ENCODE peak calls at places on chromosomes 4 and X, in four cellular contexts. H, K, V and B are unnamed samples.

GRCh38 chr4:137032242-137032641 is 500.1 kb downstream of the PCDH18 start:
- DNase-seq in H (no peak), K (no peak), V (no peak), B (peak)

GRCh38 chr4:108849611-108850406 is 87.0 kb upstream of the ETNPPL start:
- DNase-seq in H (peak), K (no peak), V (no peak), B (peak)

GRCh38 chrX:45803383-45803921 is 602.8 kb upstream of the DIPK2B start:
- DNase-seq in H (peak), K (no peak), V (no peak), B (peak)

GRCh38 chr4:83328486-83328885 is 6.2 kb downstream of the HPSE start:
- DNase-seq in H (no peak), K (peak), V (no peak), B (no peak)

GRCh38 chr4:80125252-80126177 is 52.5 kb upstream of the ANTXR2 start:
- DNase-seq in H (peak), K (peak), V (no peak), B (peak)

GRCh38 chr4:95077864-95078263 is 320.1 kb downstream of the BMPR1B start:
- DNase-seq in H (no peak), K (no peak), V (no peak), B (no peak)

GRCh38 chrX:8873956-8874355 is 72.8 kb upstream of the FAM9A start:
- DNase-seq in H (no peak), K (no peak), V (no peak), B (no peak)

GRCh38 chr4:107592518-107592917 is 127.5 kb downstream of the PAPSS1 start:
- DNase-seq in H (peak), K (no peak), V (no peak), B (no peak)

GRCh38 chr4:177008071-177008835 is 215.5 kb upstream of the VEGFC start:
- DNase-seq in H (no peak), K (no peak), V (no peak), B (peak)

GRCh38 chr4:3046149-3046548 is 28.2 kb downstream of the HTT-AS start:
- DNase-seq in H (peak), K (no peak), V (no peak), B (no peak)

GRCh38 chrX:101274198-101274597 is 16.9 kb downstream of the TAF7L start:
- DNase-seq in H (no peak), K (no peak), V (no peak), B (no peak)

GRCh38 chr4:174156239-174156826 is 127.1 kb downstream of the FBXO8 start:
- DNase-seq in H (peak), K (peak), V (no peak), B (peak)

DNA sequence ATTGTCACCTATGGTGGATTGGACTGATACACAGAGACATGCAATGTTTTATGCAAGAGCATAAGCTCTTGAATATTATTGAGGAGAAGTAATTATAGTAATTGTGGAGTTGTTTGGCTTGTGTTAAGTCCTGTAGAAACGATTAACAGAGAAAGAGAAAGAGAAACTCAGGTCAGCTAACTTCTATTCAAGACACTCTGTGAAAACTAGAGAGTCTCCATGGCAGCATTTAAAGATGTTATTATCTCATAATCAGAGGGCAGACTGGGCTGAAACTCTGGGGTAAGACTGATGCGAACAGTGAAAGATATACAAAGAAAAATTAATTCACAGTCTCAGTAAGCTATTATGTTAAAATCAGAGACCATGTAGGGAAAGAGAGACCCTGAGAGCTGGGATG is 625.7 kb downstream of the FAT4 start:
- DNase-seq in H (no peak), K (no peak), V (no peak), B (no peak)
- TF ChIP-seq CTCF in H (no peak), K (no peak), V (no peak), B (no peak)

DNA sequence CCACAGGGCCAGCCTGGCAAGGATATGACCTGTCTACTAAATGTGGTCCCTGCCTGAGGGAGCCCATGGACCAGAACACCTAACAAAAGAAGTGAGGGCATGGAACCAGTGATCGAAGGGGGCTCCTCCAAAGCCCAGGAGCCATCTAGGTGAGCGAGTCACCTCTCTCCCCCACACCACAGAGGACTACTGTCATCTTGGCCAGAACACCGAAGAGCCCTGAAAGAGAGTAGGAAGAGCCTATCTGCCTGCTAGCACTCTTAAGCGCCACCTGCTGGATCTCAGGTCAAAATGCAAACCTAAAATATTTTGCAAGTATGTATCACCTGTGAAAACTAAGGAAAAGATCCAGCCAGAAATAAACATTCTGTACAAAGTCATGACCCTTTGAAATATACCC is 137.9 kb upstream of the ZXDB start:
- DNase-seq in H (peak), K (peak), V (no peak), B (peak)
- TF ChIP-seq CTCF in H (peak), K (peak), V (no peak), B (peak)

DNA sequence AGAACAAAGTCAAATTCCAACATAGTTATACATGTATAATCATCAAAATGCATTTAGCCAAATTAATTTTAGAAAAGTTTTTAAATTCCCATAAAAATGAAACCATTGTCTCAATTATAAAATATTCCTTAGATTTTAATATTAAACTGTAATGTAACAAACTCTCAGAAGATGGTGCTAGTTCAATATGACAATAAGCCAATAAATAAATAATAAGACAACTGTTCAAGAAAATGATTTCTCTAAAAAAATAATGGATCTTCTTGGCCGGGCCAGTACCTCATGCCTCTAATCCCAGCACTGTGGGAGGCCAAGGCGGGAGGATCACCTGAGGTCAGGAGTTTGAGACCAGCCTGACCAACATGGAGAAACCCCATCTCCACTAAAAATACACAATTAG is 80.3 kb downstream of the RAB28 start:
- DNase-seq in H (no peak), K (no peak), V (no peak), B (no peak)
- TF ChIP-seq CTCF in H (no peak), K (no peak), V (no peak), B (no peak)

DNA sequence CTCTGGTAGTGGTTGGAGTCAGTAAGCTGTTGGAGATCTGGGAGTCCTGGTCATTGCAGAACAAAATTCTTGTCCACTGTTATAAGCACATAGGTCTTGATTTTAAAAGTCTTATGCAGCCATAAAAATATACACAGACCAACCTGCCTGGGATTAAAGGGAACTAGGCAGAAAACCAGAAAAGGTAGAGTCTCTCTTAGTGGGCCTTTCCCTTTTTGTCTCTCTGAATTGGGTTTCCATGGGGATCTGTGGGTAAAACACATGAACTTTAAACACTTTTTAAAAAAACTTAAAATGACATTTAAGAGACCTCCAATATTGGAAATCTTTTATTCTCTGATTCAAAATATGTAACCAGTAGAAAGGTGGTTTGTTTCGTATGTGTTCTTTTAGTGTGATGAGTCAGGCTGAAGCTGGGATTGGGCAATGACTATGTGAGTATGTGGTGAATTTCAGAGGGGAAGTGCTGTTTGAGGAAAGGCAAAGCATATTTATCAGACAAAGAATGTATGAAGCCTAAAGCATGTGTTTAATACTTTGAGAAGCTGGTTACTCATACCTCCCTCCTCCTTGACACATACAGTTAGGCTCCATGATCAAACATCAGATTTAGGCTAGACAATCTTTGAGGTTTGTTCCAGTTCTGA is 29.6 kb downstream of the SLC16A2 start:
- DNase-seq in H (no peak), K (no peak), V (no peak), B (peak)
- TF ChIP-seq CTCF in H (no peak), K (no peak), V (no peak), B (no peak)

DNA sequence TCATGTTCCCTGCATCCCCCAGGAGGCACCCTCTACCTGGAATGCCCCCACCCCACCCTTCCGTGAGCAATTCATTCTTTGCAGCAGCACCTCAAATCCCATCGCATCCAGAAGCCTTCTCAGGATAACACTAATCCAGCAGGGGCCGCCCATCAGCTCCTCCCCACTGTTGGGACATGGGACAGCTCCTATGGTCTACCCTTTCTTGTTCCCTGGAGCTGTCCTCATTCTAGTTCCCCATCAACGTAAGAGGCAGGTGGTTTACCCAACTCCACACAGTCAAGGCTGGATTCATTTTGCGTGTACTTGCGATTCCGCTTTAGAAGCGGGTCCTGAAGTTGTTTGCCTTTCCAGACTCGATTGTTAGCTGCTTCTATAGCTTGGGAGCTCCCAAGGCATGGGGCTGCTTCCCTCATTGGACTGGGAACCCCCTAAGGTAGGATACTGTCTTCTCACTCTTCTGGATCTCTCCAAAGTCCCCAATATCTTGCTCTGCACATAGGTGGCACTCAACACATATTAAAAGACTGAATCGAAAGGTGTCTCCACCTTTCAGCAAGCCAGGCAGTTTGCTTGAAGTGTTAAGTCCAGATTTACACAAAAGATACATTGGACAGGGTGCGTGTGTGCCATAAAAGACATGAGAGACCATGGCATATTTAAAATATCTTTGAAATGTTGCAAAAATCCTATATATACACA is 942 bp upstream of the APLN start:
- DNase-seq in H (peak), K (no peak), V (no peak), B (peak)
- TF ChIP-seq CTCF in H (peak), K (peak), V (no peak), B (peak)

DNA sequence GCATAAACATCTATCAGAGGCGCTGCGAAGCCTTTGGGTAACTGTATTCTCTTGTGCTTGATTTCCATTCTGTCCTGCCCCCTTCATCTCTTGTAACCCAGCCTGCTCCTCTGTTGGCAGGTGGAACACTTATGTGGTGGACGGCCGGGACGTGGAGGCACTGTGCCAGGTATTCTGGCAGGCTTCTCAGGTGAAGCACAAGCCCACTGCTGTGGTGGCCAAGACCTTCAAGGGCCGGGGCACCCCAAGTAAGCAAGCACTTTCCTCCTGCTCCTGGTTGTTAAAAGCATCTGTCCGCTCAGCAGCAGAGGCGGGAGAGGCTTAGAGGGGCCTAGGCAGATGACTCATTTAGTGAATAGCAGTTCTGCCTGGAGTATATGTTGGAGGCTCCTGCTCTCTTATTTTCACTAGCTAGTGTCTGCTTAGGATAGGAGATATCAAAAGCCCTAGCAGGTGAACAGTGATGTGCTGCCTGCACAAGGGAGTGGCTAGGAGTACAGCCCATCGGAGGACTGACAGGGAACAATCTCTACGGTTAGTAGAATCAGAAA is 15.5 kb downstream of the TKTL1 start:
- DNase-seq in H (peak), K (no peak), V (no peak), B (no peak)
- TF ChIP-seq CTCF in H (no peak), K (no peak), V (no peak), B (no peak)

DNA sequence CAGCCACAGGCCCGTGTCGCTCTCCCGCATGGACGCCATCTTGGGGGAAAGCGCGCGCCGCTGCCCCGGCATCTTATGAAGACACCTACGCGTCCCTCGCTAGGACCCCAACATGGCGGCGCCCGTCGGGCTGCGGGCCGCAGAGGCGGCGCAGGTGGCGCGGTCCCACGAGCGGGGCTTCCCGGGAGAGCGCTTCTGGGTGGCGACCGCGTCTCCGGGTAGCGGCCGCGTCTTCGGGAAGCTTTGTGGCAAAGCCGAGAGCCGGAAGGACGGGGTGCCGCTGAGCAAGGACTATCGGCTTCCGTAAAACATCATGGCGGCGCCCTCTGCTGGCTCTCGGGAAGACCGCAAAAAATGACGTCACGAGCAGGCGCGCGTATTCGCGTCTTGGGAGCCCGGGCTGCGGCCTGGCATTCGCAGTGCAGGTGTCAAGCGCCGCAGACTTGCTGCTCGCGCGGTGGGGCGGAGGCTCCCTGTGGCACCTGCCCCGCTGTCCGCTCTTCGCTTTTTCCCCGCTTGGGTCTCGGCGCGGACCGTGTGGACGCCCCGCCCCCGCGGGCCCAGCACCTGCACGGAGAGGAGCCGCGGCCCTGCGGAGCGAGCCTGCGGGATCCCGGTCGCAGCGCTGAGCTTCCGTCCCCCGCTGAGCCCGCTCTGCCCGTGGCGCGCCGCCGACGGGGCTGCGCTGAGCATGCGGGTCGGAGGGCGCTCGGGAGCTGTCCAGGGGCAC is at the start of gene NELFA:
- DNase-seq in H (peak), K (peak), V (peak), B (peak)
- TF ChIP-seq CTCF in H (no peak), K (peak), V (peak), B (no peak)

GRCh38 chr4:33966808-33967207 is 2277.5 kb downstream of the ARAP2 start:
- DNase-seq in H (no peak), K (no peak), V (no peak), B (no peak)
- TF ChIP-seq CTCF in H (no peak), K (no peak), V (no peak), B (no peak)

GRCh38 chrX:136200466-136200865 is 50.7 kb downstream of the MAP7D3 start:
- DNase-seq in H (peak), K (peak), V (no peak), B (peak)
- TF ChIP-seq CTCF in H (peak), K (peak), V (no peak), B (peak)

GRCh38 chr4:183256343-183256742 is 63.7 kb downstream of the CLDN22 start:
- DNase-seq in H (no peak), K (no peak), V (no peak), B (no peak)

GRCh38 chr4:183256756-183257385 is 63.2 kb downstream of the CLDN22 start:
- DNase-seq in H (peak), K (peak), V (peak), B (peak)

GRCh38 chr4:183255487-183255886 is 64.6 kb downstream of the CLDN22 start:
- DNase-seq in H (no peak), K (no peak), V (no peak), B (no peak)

GRCh38 chr4:183260491-183261151 is 59.5 kb downstream of the CLDN22 start:
- DNase-seq in H (no peak), K (no peak), V (peak), B (no peak)

GRCh38 chr4:183257808-183258207 is 62.3 kb downstream of the CLDN22 start:
- DNase-seq in H (no peak), K (no peak), V (no peak), B (no peak)
- TF ChIP-seq CTCF in H (no peak), K (peak), V (no peak), B (no peak)